ENCODE peak calls at places on chromosomes 2 and 18, in nine cellular contexts. V is stomach; Z is CD8-positive, alpha-beta T cell; J is body of pancreas; M is cardiac muscle cell; Q is neural progenitor cell; L is sigmoid colon; A is upper lobe of right lung; E is GM23338. D is an unnamed sample. For H3K4me1, the result is how much of the 10 kb centered on the place peaks cover.

GRCh38 chr2:10245661-10246060 is 57.0 kb upstream of the HPCAL1 start:
- DNase-seq in L (peak), Z (no peak), A (peak), J (no peak), M (no peak), Q (no peak), V (no peak), E (no peak), D (no peak)

GRCh38 chr2:238910751-238911351 is 63.0 kb downstream of the TWIST2 start:
- DNase-seq in L (peak), Q (no peak), Z (no peak), M (no peak), J (peak), E (no peak), V (peak), A (peak), D (no peak)

GRCh38 chr2:1546023-1546591 is 132.8 kb downstream of the TPO start:
- DNase-seq in V (no peak), M (peak), A (no peak), L (no peak), J (peak), E (peak), Q (peak), Z (peak), D (peak)

GRCh38 chr2:238850096-238850495 is 2.2 kb downstream of the TWIST2 start:
- DNase-seq in A (no peak), E (no peak), Q (no peak), J (no peak), M (no peak), L (no peak), Z (no peak), V (no peak), D (no peak)

GRCh38 chr2:207867075-207867474 is 97.4 kb upstream of the FZD5 start:
- DNase-seq in J (no peak), E (no peak), Q (no peak), M (no peak), A (no peak), V (no peak), L (no peak), Z (no peak), D (no peak)

GRCh38 chr2:12918138-12918840 is 201.6 kb downstream of the TRIB2 start:
- DNase-seq in J (no peak), L (no peak), A (no peak), Q (no peak), M (no peak), E (no peak), V (no peak), Z (no peak), D (no peak)

GRCh38 chr2:60324536-60324935 is 228.9 kb downstream of the BCL11A start:
- DNase-seq in M (no peak), E (no peak), L (no peak), A (no peak), Q (no peak), J (no peak), V (no peak), Z (no peak), D (no peak)

GRCh38 chr18:78408623-78409022 is 571.0 kb upstream of the SALL3 start:
- DNase-seq in Z (no peak), L (no peak), E (no peak), A (no peak), J (no peak), Q (no peak), V (no peak), M (no peak), D (no peak)

GRCh38 chr18:7678801-7679200 is 111.7 kb downstream of the PTPRM start:
- DNase-seq in M (no peak), A (no peak), Z (no peak), J (no peak), V (no peak), L (no peak), E (no peak), Q (no peak), D (no peak)

GRCh38 chr2:15298769-15299168 is 262.4 kb downstream of the NBAS start:
- DNase-seq in V (no peak), E (no peak), M (no peak), A (no peak), L (peak), Z (no peak), Q (no peak), J (no peak), D (no peak)

GRCh38 chr18:12882416-12882815 is 1.6 kb downstream of the PTPN2 start:
- DNase-seq in E (no peak), Q (no peak), V (no peak), M (no peak), A (no peak), Z (no peak), J (no peak), L (no peak), D (no peak)

GRCh38 chr2:192978317-192978874 is 783.7 kb upstream of the TMEFF2 start:
- DNase-seq in Z (no peak), E (no peak), M (no peak), Q (no peak), A (no peak), L (no peak), V (no peak), J (no peak), D (no peak)

GRCh38 chr18:59249186-59249774 is 24.0 kb downstream of the RAX start:
- DNase-seq in V (no peak), E (peak), L (no peak), J (peak), A (no peak), M (peak), Q (peak), Z (no peak), D (no peak)

GRCh38 chr18:61870151-61870550 is 22.7 kb downstream of the RNF152 start:
- DNase-seq in Z (no peak), L (no peak), E (no peak), A (no peak), V (no peak), Q (no peak), J (no peak), M (no peak), D (no peak)

GRCh38 chr2:231644426-231644825 is 51.8 kb downstream of the TEX44 start:
- DNase-seq in M (no peak), E (no peak), A (no peak), L (no peak), Z (no peak), J (no peak), V (peak), Q (no peak), D (no peak)

GRCh38 chr2:17680119-17680518 is 73.5 kb downstream of the SMC6 start:
- DNase-seq in L (no peak), M (no peak), A (no peak), Z (no peak), E (no peak), Q (no peak), J (no peak), V (no peak), D (no peak)

GRCh38 chr2:12867888-12868287 is 151.2 kb downstream of the TRIB2 start:
- DNase-seq in V (no peak), E (no peak), A (no peak), J (no peak), Z (no peak), L (no peak), M (no peak), Q (no peak), D (no peak)

GRCh38 chr2:160224507-160224906 is 24.4 kb upstream of the ITGB6 start:
- DNase-seq in Z (no peak), E (no peak), M (no peak), V (no peak), Q (no peak), A (no peak), J (no peak), L (no peak), D (no peak)

GRCh38 chr18:49949991-49950395 is 136.7 kb upstream of the ACAA2 start:
- DNase-seq in Z (no peak), J (no peak), V (no peak), E (no peak), M (no peak), Q (no peak), A (no peak), L (no peak), D (no peak)

GRCh38 chr2:137838255-137839092 is 125.8 kb upstream of the HNMT start:
- DNase-seq in M (peak), E (peak), J (no peak), V (no peak), Z (no peak), A (no peak), L (no peak), Q (peak), D (no peak)

GRCh38 chr18:76430636-76431035 is 64.4 kb downstream of the ZNF516 start:
- DNase-seq in E (no peak), M (no peak), Q (no peak), V (no peak), L (no peak), Z (no peak), J (no peak), A (no peak), D (no peak)

GRCh38 chr2:86372641-86373502 is 35.4 kb upstream of the REEP1 start:
- DNase-seq in M (peak), J (peak), V (peak), L (peak), Q (peak), Z (no peak), A (no peak), E (peak), D (peak)

GRCh38 chr18:57004366-57005121 is 142.3 kb upstream of the BOD1L2 start:
- DNase-seq in L (no peak), M (no peak), Q (no peak), E (no peak), Z (no peak), J (no peak), A (no peak), V (no peak), D (no peak)

GRCh38 chr2:20480913-20481312 is 34.0 kb downstream of the RHOB start:
- DNase-seq in Q (no peak), L (no peak), J (no peak), M (no peak), E (no peak), A (no peak), V (no peak), Z (no peak), D (no peak)

GRCh38 chr18:79917351-79918088 is 33.9 kb downstream of the SLC66A2 start:
- DNase-seq in J (no peak), V (no peak), L (peak), M (no peak), Z (peak), E (no peak), Q (no peak), A (peak), D (no peak)

GRCh38 chr2:152493945-152494528 is 159.1 kb downstream of the FMNL2 start:
- DNase-seq in Z (no peak), Q (peak), L (no peak), M (no peak), A (no peak), J (no peak), V (no peak), E (peak), D (no peak)

GRCh38 chr2:38218995-38219394 is 143.0 kb upstream of the CYP1B1 start:
- DNase-seq in A (no peak), Q (no peak), J (no peak), V (no peak), M (no peak), L (no peak), E (no peak), Z (no peak), D (no peak)

GRCh38 chr2:143528021-143528420 is 398.8 kb downstream of the ARHGAP15 start:
- DNase-seq in A (no peak), Z (no peak), J (no peak), M (no peak), Q (peak), E (no peak), V (no peak), L (no peak), D (no peak)

GRCh38 chr2:189163889-189164288 is 15.7 kb downstream of the COL5A2 start:
- DNase-seq in Z (no peak), M (peak), Q (no peak), A (no peak), J (no peak), V (no peak), L (no peak), E (no peak), D (no peak)

GRCh38 chr2:238339814-238340213 is 19.5 kb downstream of the TRAF3IP1 start:
- DNase-seq in Q (no peak), V (no peak), L (no peak), Z (no peak), M (no peak), A (no peak), E (no peak), J (peak), D (no peak)

GRCh38 chr2:60764736-60765534 is 8.9 kb downstream of the PAPOLG start:
- DNase-seq in V (no peak), L (no peak), Z (no peak), A (no peak), J (no peak), E (no peak), Q (no peak), M (no peak), D (no peak)

GRCh38 chr2:138716183-138716582 is 64.0 kb downstream of the NXPH2 start:
- DNase-seq in J (no peak), L (no peak), A (no peak), Z (no peak), V (no peak), E (peak), M (peak), Q (no peak), D (no peak)

GRCh38 chr2:5368263-5368662 is 323.9 kb upstream of the SOX11 start:
- DNase-seq in A (no peak), M (no peak), L (no peak), E (peak), V (no peak), Z (no peak), Q (peak), J (no peak), D (no peak)

GRCh38 chr2:68776124-68776523 is 41.5 kb downstream of the ARHGAP25 start:
- DNase-seq in A (no peak), Z (no peak), V (no peak), Q (no peak), L (no peak), J (no peak), E (no peak), M (no peak), D (no peak)

GRCh38 chr2:215431778-215432758 is 3.8 kb downstream of the FN1 start:
- DNase-seq in J (no peak), V (no peak), Z (no peak), L (no peak), A (no peak), M (no peak), E (no peak), Q (no peak), D (no peak)
- H3K4me3 ChIP-seq in J (no peak), V (no peak), Z (no peak), L (peak), A (no peak), M (no peak), E (no peak), Q (no peak), D (no peak)

DNA sequence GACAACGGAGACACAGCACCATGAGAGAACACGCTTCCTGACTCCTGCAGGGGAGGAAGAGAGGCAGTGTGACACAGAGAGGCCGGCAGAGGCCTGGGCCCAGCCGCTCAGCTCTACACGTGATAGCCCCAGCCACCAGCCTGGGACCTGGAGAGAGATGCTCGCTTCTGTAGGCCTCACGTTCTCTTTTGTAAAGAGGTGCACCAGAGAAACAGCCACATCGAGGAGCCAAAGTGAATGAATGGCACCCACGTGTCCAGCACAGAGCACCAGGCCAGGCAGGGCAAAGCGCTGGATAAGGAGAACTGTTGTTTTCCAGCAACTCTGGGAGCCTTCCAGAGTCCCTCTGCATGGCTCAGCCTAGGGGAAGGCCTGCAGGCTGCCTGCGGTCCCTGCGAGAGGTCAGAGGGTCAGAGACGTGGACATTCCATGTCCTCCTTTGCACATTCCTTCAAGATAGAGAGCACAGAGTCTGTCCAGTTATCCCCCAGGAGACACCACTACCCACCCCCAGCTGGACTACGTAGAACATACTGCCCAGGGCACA is 14.2 kb downstream of the LIMS2 start:
- DNase-seq in V (no peak), J (no peak), A (peak), Q (no peak), Z (no peak), L (peak), E (no peak), M (peak), D (no peak)
- H3K27ac ChIP-seq in V (peak), J (peak), A (peak), Q (no peak), Z (no peak), L (peak), E (no peak), M (peak), D (no peak)

DNA sequence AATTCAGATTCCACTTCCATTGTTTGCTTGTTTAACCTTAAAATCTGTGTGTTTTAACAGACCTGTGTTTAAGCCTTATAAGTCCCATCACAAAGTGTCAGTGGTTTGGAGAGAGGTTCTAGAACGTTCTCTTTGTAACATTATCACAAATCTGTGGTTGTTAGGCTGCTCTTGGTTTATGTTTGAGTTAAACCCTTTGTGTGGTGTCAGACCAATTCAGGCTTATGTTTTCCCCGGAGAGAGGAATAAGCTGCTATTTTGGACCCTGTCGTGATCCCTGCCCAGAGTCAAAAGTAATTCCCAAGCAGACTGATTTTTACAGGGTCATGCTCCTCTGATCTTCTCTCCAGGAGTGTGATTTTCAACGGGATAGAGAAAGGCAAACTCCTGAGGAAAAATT is 43.8 kb upstream of the LTBP1 start:
- DNase-seq in A (no peak), Z (no peak), J (no peak), V (no peak), M (no peak), E (no peak), Q (no peak), L (no peak), D (no peak)
- H3K4me1 ChIP-seq in A (under half), Z (under half), J (under half), V (under half), M (under half), E (under half), Q (under half), L (under half), D (under half)

DNA sequence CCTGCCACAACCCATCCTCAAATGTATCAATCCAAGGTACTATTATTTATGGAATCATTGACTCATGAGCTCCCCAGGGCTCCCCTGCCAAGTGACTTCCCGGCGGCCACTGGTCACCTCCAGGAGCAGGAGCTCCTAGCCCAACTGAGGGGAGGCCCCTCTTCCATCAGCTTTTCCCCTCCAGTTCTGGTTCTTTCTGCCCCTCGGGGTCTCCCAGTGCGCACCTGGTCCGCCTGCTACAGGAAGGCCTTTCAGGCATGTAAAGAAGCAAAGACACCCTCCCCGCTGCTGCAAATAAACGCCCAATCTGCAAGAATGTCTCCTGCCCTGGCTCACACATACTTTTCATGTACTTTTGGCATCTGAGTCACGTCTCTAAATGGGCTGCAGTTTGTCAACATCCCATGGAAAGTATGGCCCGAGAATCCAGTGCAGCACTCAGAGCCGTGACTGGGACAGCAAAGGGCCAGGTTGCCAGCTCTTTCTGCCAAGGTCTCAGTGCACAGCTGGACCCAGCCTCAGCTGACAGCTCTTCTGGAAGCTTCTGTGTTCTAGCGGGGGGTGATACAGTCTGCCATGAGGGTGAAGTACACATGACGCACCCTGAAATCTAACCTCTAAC is 41.4 kb downstream of the KLHL29 start:
- DNase-seq in E (no peak), A (no peak), Q (no peak), Z (no peak), V (no peak), J (no peak), L (peak), M (no peak), D (no peak)
- H3K4me3 ChIP-seq in E (no peak), A (no peak), Q (no peak), Z (no peak), V (no peak), J (no peak), L (no peak), M (no peak), D (no peak)

DNA sequence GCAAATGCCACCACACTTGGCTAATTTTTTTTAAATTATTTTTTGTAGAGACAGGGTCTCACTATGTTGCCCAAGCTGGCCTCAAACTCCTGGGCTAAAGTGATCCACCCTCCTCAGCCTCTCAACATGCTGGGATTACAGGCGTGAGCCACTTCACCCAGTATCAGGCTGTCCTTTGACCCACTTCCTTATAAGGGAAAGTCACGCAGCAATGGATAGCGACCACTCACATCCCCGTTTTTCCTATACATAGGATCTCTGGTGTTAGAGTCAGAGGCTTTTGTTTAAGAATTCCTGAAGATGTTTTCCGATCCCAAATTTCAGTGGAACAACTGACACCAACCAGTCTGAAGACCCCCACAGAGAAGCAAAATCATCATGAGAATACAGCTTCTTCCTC is 41.4 kb upstream of the RFX8 start:
- DNase-seq in J (no peak), E (peak), Q (no peak), L (no peak), V (no peak), M (no peak), A (no peak), Z (no peak), D (no peak)
- H3K27ac ChIP-seq in J (no peak), E (no peak), Q (no peak), L (no peak), V (peak), M (no peak), A (no peak), Z (no peak), D (no peak)

GRCh38 chr2:111678651-111679050 is 205.3 kb downstream of the ANAPC1 start:
- DNase-seq in A (no peak), L (no peak), Q (no peak), Z (no peak), V (no peak), E (no peak), J (no peak), M (no peak), D (no peak)
- H3K4me1 ChIP-seq in A (under half), L (under half), Q (under half), Z (under half), V (under half), E (under half), J (under half), M (under half), D (under half)